ENCODE peak calls at places on chromosomes 1 and 21, in ten cellular contexts. O, P, F, R, Z, Q, N, D, C and J are unnamed samples.

GRCh38 chr1:174556392-174556791 is 108.6 kb downstream of the GPR52 start:
- DNase-seq in O (no peak), P (peak), F (no peak), R (no peak), Z (no peak), Q (no peak), N (no peak), D (no peak), C (no peak), J (no peak)

GRCh38 chr1:41726899-41727748 is 191.6 kb downstream of the HIVEP3 start:
- DNase-seq in O (no peak), P (no peak), F (peak), R (peak), Z (no peak), Q (no peak), N (peak), D (peak), C (no peak), J (no peak)

GRCh38 chr1:159756397-159756796 is 24.4 kb upstream of the DUSP23 start:
- DNase-seq in O (no peak), P (peak), F (no peak), R (no peak), Z (no peak), Q (no peak), N (no peak), D (peak), C (no peak), J (no peak)

GRCh38 chr21:35303085-35303484 is 254.0 kb upstream of the RUNX1 start:
- DNase-seq in O (no peak), P (peak), F (no peak), R (no peak), Z (no peak), Q (peak), N (no peak), D (no peak), C (no peak), J (no peak)

GRCh38 chr1:154353460-154353904 is 28.2 kb downstream of the ATP8B2 start:
- DNase-seq in O (no peak), P (peak), F (peak), R (no peak), Z (no peak), Q (peak), N (peak), D (peak), C (no peak), J (no peak)

GRCh38 chr1:221888218-221888617 is 146.3 kb upstream of the DUSP10 start:
- DNase-seq in O (no peak), P (no peak), F (no peak), R (no peak), Z (no peak), Q (no peak), N (no peak), D (no peak), C (no peak), J (no peak)

GRCh38 chr1:111857251-111857651 is 101.5 kb downstream of the DDX20 start:
- DNase-seq in O (no peak), P (no peak), F (no peak), R (no peak), Z (no peak), Q (no peak), N (no peak), D (peak), C (no peak), J (no peak)

GRCh38 chr1:161838362-161838761 is 72.2 kb downstream of the ATF6 start:
- DNase-seq in O (no peak), P (no peak), F (no peak), R (no peak), Z (no peak), Q (no peak), N (no peak), D (no peak), C (no peak), J (no peak)

GRCh38 chr21:31132574-31133242 is 94.4 kb upstream of the KRTAP19-8 start:
- DNase-seq in O (no peak), P (peak), F (peak), R (no peak), Z (no peak), Q (no peak), N (peak), D (no peak), C (peak), J (no peak)

GRCh38 chr1:65505547-65506325 is 85.3 kb downstream of the LEPR start:
- DNase-seq in O (no peak), P (no peak), F (no peak), R (no peak), Z (no peak), Q (no peak), N (no peak), D (no peak), C (no peak), J (no peak)

GRCh38 chr1:116739371-116740007 is 14.7 kb upstream of the CD2 start:
- DNase-seq in O (no peak), P (no peak), F (no peak), R (no peak), Z (no peak), Q (no peak), N (no peak), D (no peak), C (no peak), J (no peak)
- TF ChIP-seq CTCF in O (no peak), P (no peak), F (no peak), R (no peak), Z (no peak), Q (no peak), N (no peak), D (no peak), C (no peak), J (no peak)

GRCh38 chr21:44509539-44509938 is 30.5 kb downstream of the KRTAP10-1 start:
- DNase-seq in O (peak), P (no peak), F (peak), R (no peak), Z (no peak), Q (no peak), N (no peak), D (peak), C (no peak), J (no peak)

GRCh38 chr21:44511938-44512275 is 28.1 kb downstream of the KRTAP10-1 start:
- DNase-seq in O (no peak), P (no peak), F (no peak), R (no peak), Z (no peak), Q (no peak), N (no peak), D (no peak), C (no peak), J (no peak)

GRCh38 chr21:44511219-44511937 is 28.6 kb downstream of the KRTAP10-1 start:
- DNase-seq in O (no peak), P (no peak), F (no peak), R (no peak), Z (no peak), Q (no peak), N (no peak), D (no peak), C (no peak), J (no peak)

GRCh38 chr21:44510109-44510507 is 29.9 kb downstream of the KRTAP10-1 start:
- DNase-seq in O (no peak), P (no peak), F (no peak), R (no peak), Z (no peak), Q (no peak), N (no peak), D (no peak), C (no peak), J (no peak)

GRCh38 chr21:44510508-44511218 is 29.3 kb downstream of the KRTAP10-1 start:
- DNase-seq in O (peak), P (peak), F (peak), R (peak), Z (peak), Q (peak), N (peak), D (peak), C (peak), J (peak)
- TF ChIP-seq CTCF in O (peak), P (peak), F (peak), R (peak), Z (peak), Q (peak), N (peak), D (peak), C (peak), J (peak)

DNA sequence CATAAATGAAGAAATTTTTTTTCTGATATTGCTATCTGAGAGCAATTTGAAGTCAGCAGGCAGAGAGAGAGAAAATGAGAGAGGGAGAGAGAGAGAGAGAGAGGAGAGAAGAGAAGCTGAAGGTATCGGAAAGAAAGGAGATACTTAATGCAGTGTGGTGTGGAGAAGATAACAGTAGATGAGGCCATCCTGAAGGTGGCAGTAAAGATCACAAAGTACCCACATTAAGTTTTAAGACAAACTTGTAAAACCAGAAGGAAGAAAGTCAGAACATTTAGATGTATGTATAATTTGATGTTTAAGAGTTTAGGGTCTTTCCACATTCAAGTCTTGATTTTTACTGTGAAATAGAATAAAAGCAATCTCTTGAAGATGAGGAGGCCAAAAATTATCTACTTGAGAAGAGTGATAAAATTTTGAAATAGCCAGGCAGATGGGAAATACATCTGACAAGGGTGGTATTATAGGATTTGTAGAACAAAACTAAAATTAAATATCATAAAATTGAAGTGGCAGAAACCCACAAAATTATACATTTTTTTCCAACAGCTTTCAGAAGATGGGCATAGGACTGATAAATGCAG is 1753.4 kb downstream of the MRPL39 start:
- DNase-seq in O (no peak), P (peak), F (peak), R (no peak), Z (no peak), Q (peak), N (peak), D (no peak), C (no peak), J (no peak)
- TF ChIP-seq CTCF in O (peak), P (peak), F (peak), R (peak), Z (peak), Q (peak), N (no peak), D (peak), C (peak), J (peak)

DNA sequence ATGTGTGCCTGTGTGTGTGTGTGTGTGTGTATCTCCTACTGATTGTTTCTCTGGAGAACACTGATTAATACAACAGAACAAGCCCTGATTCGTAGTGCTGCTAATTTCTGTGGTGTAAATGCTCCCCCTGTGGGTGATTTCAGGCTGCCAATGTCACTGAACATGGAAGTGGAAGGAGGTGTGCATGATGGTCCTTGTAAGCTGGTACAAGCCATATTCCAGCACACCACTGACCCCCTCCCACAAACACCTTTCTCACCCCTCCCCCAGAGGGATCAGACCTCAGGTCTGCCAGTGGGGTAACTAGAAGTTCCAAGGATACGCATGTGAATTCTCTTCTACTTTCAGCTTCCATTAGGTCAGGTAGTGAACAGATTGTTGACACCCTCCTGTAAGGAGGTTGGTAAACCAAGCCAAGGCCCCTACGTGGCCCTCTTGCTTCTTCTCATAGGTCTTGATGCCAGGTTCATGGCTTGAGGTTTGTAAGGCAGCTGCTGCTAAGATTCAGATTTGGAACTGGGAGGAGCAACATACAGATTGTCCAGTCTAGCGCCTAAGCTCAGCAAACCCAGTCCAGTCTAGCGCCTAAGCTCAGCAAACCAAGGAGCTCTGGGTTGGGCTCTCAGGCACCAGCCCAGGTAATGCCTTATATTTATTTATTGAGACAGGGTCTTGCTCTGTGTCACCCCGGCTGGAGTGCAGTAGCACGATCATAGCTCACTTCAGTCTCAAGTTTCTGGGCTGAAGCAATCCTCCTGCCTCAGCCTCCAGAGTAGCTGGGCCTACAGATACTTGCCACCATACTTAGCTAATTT is 38.7 kb downstream of the DHCR24 start:
- DNase-seq in O (peak), P (no peak), F (no peak), R (no peak), Z (no peak), Q (peak), N (no peak), D (no peak), C (no peak), J (no peak)
- TF ChIP-seq CTCF in O (no peak), P (no peak), F (no peak), R (no peak), Z (peak), Q (no peak), N (no peak), D (no peak), C (no peak), J (no peak)

GRCh38 chr1:166789286-166789685 is 50.0 kb upstream of the POGK start:
- DNase-seq in O (no peak), P (no peak), F (no peak), R (no peak), Z (no peak), Q (no peak), N (no peak), D (no peak), C (no peak), J (no peak)

GRCh38 chr1:166785987-166786386 is 53.3 kb upstream of the POGK start:
- DNase-seq in O (no peak), P (no peak), F (no peak), R (no peak), Z (no peak), Q (no peak), N (no peak), D (no peak), C (no peak), J (no peak)
- TF ChIP-seq CTCF in O (no peak), P (no peak), F (peak), R (no peak), Z (peak), Q (no peak), N (no peak), D (no peak), C (no peak), J (no peak)

GRCh38 chr1:35929730-35930592 is 944 bp upstream of the AGO3 start:
- DNase-seq in O (no peak), P (peak), F (peak), R (peak), Z (peak), Q (peak), N (peak), D (peak), C (peak), J (no peak)

GRCh38 chr1:35931424-35932157 is 686 bp downstream of the AGO3 start:
- DNase-seq in O (no peak), P (peak), F (no peak), R (no peak), Z (no peak), Q (peak), N (peak), D (peak), C (no peak), J (no peak)

GRCh38 chr1:35932158-35932636 is 1.3 kb downstream of the AGO3 start:
- DNase-seq in O (no peak), P (no peak), F (no peak), R (no peak), Z (no peak), Q (no peak), N (no peak), D (no peak), C (no peak), J (no peak)

GRCh38 chr1:35932941-35933340 is 2.0 kb downstream of the AGO3 start:
- DNase-seq in O (no peak), P (no peak), F (no peak), R (no peak), Z (no peak), Q (no peak), N (no peak), D (no peak), C (no peak), J (no peak)

GRCh38 chr1:35930593-35931423 is at the start of gene AGO3:
- DNase-seq in O (peak), P (peak), F (peak), R (peak), Z (peak), Q (peak), N (peak), D (peak), C (peak), J (peak)
- TF ChIP-seq CTCF in O (no peak), P (no peak), F (no peak), R (no peak), Z (no peak), Q (no peak), N (no peak), D (no peak), C (no peak), J (no peak)

DNA sequence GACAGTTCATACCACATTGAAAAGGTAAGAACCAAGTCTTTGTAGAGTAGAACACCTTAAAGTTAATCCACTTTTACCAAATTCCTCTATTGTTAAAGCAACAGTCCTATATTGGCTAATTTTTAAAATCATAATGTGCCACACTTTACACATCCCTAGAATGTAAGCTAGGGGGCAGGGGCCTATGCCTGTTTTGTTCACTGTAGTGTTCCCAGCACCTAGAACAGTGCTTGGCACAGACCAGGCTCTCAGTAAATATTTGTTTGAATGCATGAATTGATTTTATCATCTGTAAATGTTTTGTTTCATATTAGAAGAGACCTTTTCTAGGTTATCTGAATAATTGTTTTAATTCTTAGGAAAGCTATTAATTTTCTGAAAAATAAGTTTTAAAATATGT is 9.1 kb downstream of the SMAP2 start:
- DNase-seq in O (no peak), P (no peak), F (no peak), R (no peak), Z (no peak), Q (no peak), N (no peak), D (no peak), C (no peak), J (no peak)
- TF ChIP-seq CTCF in O (no peak), P (no peak), F (no peak), R (no peak), Z (no peak), Q (no peak), N (no peak), D (peak), C (no peak), J (no peak)

GRCh38 chr1:215181518-215181917 is 99.0 kb downstream of the KCNK2 start:
- DNase-seq in O (no peak), P (no peak), F (no peak), R (no peak), Z (no peak), Q (no peak), N (no peak), D (no peak), C (no peak), J (no peak)
- TF ChIP-seq CTCF in O (no peak), P (no peak), F (no peak), R (peak), Z (peak), Q (no peak), N (no peak), D (no peak), C (no peak), J (peak)

DNA sequence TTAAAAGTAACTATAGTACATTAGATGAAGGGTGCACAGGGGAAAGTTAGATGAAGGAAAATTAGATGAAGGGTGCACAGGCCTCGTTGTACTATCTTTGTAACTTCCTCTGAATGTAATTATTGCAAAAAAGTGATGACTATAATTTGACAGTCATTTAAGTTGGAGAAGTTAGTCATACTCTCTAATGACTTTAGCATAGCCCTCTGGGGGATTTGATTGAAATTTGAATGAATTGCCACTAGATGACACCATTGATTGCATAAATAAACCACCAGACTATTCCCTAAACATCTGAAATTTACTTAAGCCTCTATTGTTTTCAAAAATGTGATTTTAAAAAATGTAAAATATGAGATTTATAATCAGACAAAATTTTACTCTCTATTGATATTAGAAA is 102.6 kb downstream of the TPR start:
- DNase-seq in O (no peak), P (peak), F (no peak), R (no peak), Z (no peak), Q (no peak), N (no peak), D (no peak), C (no peak), J (no peak)
- TF ChIP-seq CTCF in O (no peak), P (no peak), F (no peak), R (no peak), Z (no peak), Q (no peak), N (no peak), D (peak), C (peak), J (peak)

DNA sequence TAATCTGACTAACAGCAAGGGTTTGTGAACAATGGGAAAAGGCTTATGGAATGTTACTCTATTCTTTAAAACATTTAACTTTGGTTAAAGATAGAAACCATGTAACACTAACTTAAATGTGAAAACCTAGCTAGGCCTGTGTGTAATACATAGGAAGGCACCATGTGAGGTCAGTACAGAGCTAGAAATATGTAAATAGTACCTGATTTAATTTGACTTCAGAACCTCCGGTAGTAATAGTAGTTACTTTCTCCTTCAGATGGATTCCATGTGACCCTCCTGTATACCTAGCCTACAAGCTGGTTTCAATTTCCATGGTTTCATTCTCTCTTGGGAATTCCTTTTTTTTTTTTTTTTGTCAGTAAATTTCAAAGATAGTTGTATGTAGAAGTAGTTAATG is 1.3 kb downstream of the MTF2 start:
- DNase-seq in O (no peak), P (peak), F (peak), R (no peak), Z (no peak), Q (peak), N (peak), D (no peak), C (no peak), J (no peak)
- TF ChIP-seq CTCF in O (peak), P (peak), F (peak), R (no peak), Z (peak), Q (peak), N (peak), D (peak), C (peak), J (peak)